ENCODE peak calls at places on chromosome 14, in seven cellular contexts. L is neuronal stem cell, Y is mesenchymal stem cell, D is mesendoderm, H is IMR-90, W is trophoblast cell, Z is H9. J is an unnamed sample.

GRCh38 chr14:104872469-104873341 is 7.6 kb downstream of the CEP170B start:
- DNase-seq in L (no peak), Y (peak), D (peak), H (peak), W (no peak), Z (peak), J (peak)

GRCh38 chr14:64040044-64040443 is 187.2 kb downstream of the SYNE2 start:
- DNase-seq in L (no peak), Y (peak), D (peak), H (peak), W (no peak), Z (no peak), J (no peak)

GRCh38 chr14:64234877-64235651 is 59.1 kb downstream of the ESR2 start:
- DNase-seq in L (no peak), Y (no peak), D (no peak), H (peak), W (peak), Z (no peak), J (no peak)

GRCh38 chr14:72457641-72458040 is 436.3 kb downstream of the DPF3 start:
- DNase-seq in L (no peak), Y (peak), D (no peak), H (peak), W (peak), Z (no peak), J (no peak)

GRCh38 chr14:98926802-98927201 is 345.2 kb downstream of the BCL11B start:
- DNase-seq in L (no peak), Y (no peak), D (no peak), H (no peak), W (no peak), Z (no peak), J (no peak)

GRCh38 chr14:67618617-67619063 is 1.1 kb upstream of the ARG2 start:
- DNase-seq in L (peak), Y (peak), D (peak), H (peak), W (peak), Z (no peak), J (no peak)

GRCh38 chr14:94995551-94995950 is 161.8 kb downstream of the DICER1 start:
- DNase-seq in L (no peak), Y (no peak), D (no peak), H (no peak), W (no peak), Z (no peak), J (no peak)

GRCh38 chr14:94562019-94562418 is 777 bp downstream of the SERPINA4 start:
- DNase-seq in L (no peak), Y (no peak), D (no peak), H (no peak), W (no peak), Z (no peak), J (no peak)

GRCh38 chr14:100859781-100860180 is 33.9 kb downstream of the MEG3 start:
- DNase-seq in L (no peak), Y (no peak), D (no peak), H (no peak), W (no peak), Z (no peak), J (no peak)

GRCh38 chr14:63928744-63929174 is 76.0 kb downstream of the SYNE2 start:
- DNase-seq in L (no peak), Y (no peak), D (peak), H (no peak), W (no peak), Z (no peak), J (no peak)

GRCh38 chr14:93137864-93138263 is 22.1 kb upstream of the ITPK1 start:
- DNase-seq in L (no peak), Y (no peak), D (no peak), H (peak), W (no peak), Z (peak), J (no peak)

GRCh38 chr14:72443256-72443655 is 450.6 kb downstream of the DPF3 start:
- DNase-seq in L (no peak), Y (no peak), D (no peak), H (peak), W (no peak), Z (no peak), J (no peak)

GRCh38 chr14:28482644-28483043 is 283.9 kb upstream of the FOXG1 start:
- DNase-seq in L (no peak), Y (no peak), D (no peak), H (no peak), W (no peak), Z (no peak), J (no peak)

GRCh38 chr14:42665083-42665482 is 1058.4 kb downstream of the LRFN5 start:
- DNase-seq in L (no peak), Y (no peak), D (peak), H (no peak), W (no peak), Z (no peak), J (no peak)

GRCh38 chr14:99075061-99075460 is 196.9 kb downstream of the BCL11B start:
- DNase-seq in L (no peak), Y (no peak), D (no peak), H (no peak), W (peak), Z (no peak), J (peak)

GRCh38 chr14:104794099-104794498 is 1.4 kb downstream of the AKT1 start:
- DNase-seq in L (no peak), Y (peak), D (peak), H (peak), W (peak), Z (peak), J (peak)

GRCh38 chr14:103259801-103260628 is 74.0 kb upstream of the EIF5 start:
- DNase-seq in L (no peak), Y (no peak), D (no peak), H (no peak), W (peak), Z (no peak), J (no peak)

GRCh38 chr14:95979339-95980042 is 59.7 kb upstream of the C14orf132 start:
- DNase-seq in L (no peak), Y (no peak), D (peak), H (no peak), W (no peak), Z (peak), J (peak)

GRCh38 chr14:104936361-104937155 is 11.9 kb downstream of the PLD4 start:
- DNase-seq in L (no peak), Y (no peak), D (no peak), H (no peak), W (no peak), Z (no peak), J (no peak)

GRCh38 chr14:41606249-41607118 is at the start of gene LRFN5:
- DNase-seq in L (peak), Y (peak), D (peak), H (peak), W (no peak), Z (peak), J (no peak)

GRCh38 chr14:95361373-95362179 is 41.9 kb upstream of the CLMN start:
- DNase-seq in L (no peak), Y (no peak), D (peak), H (no peak), W (peak), Z (peak), J (peak)

GRCh38 chr14:32761381-32761968 is 177.2 kb upstream of the NPAS3 start:
- DNase-seq in L (peak), Y (peak), D (no peak), H (no peak), W (no peak), Z (no peak), J (no peak)

GRCh38 chr14:67837011-67837624 is 17.5 kb downstream of the RAD51B start:
- DNase-seq in L (no peak), Y (peak), D (peak), H (peak), W (peak), Z (no peak), J (no peak)

GRCh38 chr14:81276699-81277069 is 55.9 kb upstream of the GTF2A1 start:
- DNase-seq in L (no peak), Y (no peak), D (no peak), H (no peak), W (no peak), Z (no peak), J (no peak)

GRCh38 chr14:81772391-81772790 is 238.7 kb upstream of the SEL1L start:
- DNase-seq in L (no peak), Y (no peak), D (no peak), H (no peak), W (no peak), Z (no peak), J (no peak)

GRCh38 chr14:32932921-32933622 is 5.6 kb upstream of the NPAS3 start:
- DNase-seq in L (peak), Y (peak), D (peak), H (no peak), W (no peak), Z (peak), J (peak)

GRCh38 chr14:67564236-67564635 is 31.1 kb downstream of the PLEKHH1 start:
- DNase-seq in L (no peak), Y (no peak), D (no peak), H (no peak), W (no peak), Z (no peak), J (no peak)

GRCh38 chr14:51458563-51458955 is 193.2 kb upstream of the FRMD6 start:
- DNase-seq in L (no peak), Y (no peak), D (no peak), H (peak), W (no peak), Z (no peak), J (no peak)

GRCh38 chr14:63394856-63395255 is 76.1 kb upstream of the GPHB5 start:
- DNase-seq in L (no peak), Y (peak), D (no peak), H (peak), W (no peak), Z (no peak), J (no peak)

GRCh38 chr14:105021656-105022275 is 883 bp upstream of the CDCA4 start:
- DNase-seq in L (no peak), Y (no peak), D (peak), H (peak), W (peak), Z (peak), J (peak)

GRCh38 chr14:91410781-91411536 is 6.7 kb downstream of the CCDC88C start:
- DNase-seq in L (no peak), Y (no peak), D (no peak), H (no peak), W (no peak), Z (no peak), J (no peak)

GRCh38 chr14:91412939-91413338 is 4.7 kb downstream of the CCDC88C start:
- DNase-seq in L (no peak), Y (no peak), D (no peak), H (no peak), W (no peak), Z (no peak), J (no peak)

GRCh38 chr14:91414475-91415342 is 2.9 kb downstream of the CCDC88C start:
- DNase-seq in L (peak), Y (no peak), D (peak), H (no peak), W (no peak), Z (no peak), J (no peak)

GRCh38 chr14:91415794-91416743 is 1.6 kb downstream of the CCDC88C start:
- DNase-seq in L (no peak), Y (no peak), D (no peak), H (no peak), W (no peak), Z (no peak), J (no peak)

DNA sequence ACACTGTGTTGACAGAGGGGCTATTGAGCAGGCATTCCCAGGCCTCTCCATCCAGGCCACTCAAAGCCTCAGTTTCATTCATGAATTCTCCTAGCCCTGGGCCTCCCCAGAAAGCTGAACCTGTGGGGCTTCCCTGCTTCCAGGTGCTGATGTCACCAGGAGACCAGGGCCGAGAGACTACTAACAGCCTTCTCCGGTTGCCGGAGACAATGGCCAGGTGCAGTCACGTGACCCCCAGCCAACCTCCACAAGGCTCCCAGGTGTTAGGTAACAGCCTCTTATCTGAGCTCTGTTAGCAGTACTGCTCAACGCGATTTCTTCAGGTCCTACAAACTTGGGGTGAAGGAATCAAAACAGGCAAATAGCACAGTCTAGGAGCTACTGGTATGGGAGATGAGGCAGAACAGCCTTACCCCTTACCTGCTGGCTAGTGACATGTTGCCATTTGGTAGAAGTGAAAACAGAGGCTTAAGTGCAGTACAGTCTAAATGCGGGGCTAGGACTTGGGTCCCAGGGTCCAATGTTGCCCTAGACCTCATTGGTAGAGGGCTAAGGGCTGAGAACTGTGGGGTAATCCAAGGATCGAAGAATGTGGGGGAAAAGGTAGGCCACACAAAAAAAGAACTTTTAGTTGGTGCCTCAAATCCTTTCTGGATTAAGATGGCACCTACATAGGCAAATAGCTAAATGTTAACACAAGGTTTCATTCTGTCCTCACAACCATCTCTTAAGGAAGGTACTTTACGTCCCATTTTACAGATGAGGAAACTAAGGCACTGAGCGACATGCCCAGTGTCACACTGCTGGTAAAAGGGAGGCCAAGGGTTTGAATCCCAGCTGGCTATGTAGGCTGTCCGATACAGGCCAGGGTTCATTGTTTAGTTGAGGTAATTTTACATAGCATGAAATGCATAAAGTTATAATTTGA is 3.8 kb downstream of the CCDC88C start:
- DNase-seq in L (no peak), Y (no peak), D (peak), H (no peak), W (no peak), Z (peak), J (peak)
- H3K4ac ChIP-seq in L (no peak), Y (no peak), D (no peak), H (no peak), W (no peak), Z (no peak), J (no peak)

GRCh38 chr14:37329189-37330001 is 131.7 kb downstream of the MIPOL1 start:
- DNase-seq in L (no peak), Y (no peak), D (no peak), H (no peak), W (no peak), Z (no peak), J (no peak)
- H3K4ac ChIP-seq in L (no peak), Y (no peak), D (no peak), H (no peak), W (no peak), Z (no peak), J (no peak)

DNA sequence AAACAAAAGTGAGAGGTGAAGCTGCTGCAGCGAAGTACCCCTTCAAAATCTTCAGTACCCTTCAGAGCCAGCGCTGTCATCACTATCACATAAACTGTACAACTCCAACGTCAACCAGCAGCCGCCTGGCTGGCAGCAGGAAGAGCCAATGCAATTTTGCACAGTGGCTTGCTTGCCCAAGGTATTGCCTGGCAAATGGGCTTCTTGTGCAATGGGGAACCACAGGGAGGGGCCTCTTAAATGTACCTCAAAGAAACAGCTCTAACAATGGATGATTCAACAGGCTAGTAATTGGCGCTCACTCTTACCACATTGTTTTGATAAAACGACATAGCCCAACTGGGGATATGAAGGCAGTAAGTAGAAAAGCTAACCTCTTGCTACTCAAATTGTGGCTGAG is 125.5 kb upstream of the HIF1A start:
- DNase-seq in L (no peak), Y (peak), D (no peak), H (peak), W (no peak), Z (no peak), J (no peak)
- H3K4ac ChIP-seq in L (no peak), Y (no peak), D (no peak), H (peak), W (peak), Z (no peak), J (no peak)

GRCh38 chr14:91371990-91372375 is 45.6 kb downstream of the CCDC88C start:
- DNase-seq in L (no peak), Y (no peak), D (no peak), H (no peak), W (no peak), Z (no peak), J (no peak)

GRCh38 chr14:91373591-91374245 is 43.9 kb downstream of the CCDC88C start:
- DNase-seq in L (no peak), Y (no peak), D (no peak), H (no peak), W (no peak), Z (no peak), J (no peak)

GRCh38 chr14:91374287-91374880 is 43.2 kb downstream of the CCDC88C start:
- DNase-seq in L (no peak), Y (no peak), D (no peak), H (no peak), W (no peak), Z (no peak), J (no peak)

GRCh38 chr14:91371011-91371989 is 46.3 kb downstream of the CCDC88C start:
- DNase-seq in L (no peak), Y (no peak), D (no peak), H (no peak), W (no peak), Z (no peak), J (no peak)

GRCh38 chr14:91372680-91373495 is 44.7 kb downstream of the CCDC88C start:
- DNase-seq in L (no peak), Y (no peak), D (no peak), H (no peak), W (no peak), Z (no peak), J (no peak)
- H3K4ac ChIP-seq in L (no peak), Y (no peak), D (no peak), H (no peak), W (no peak), Z (no peak), J (no peak)

GRCh38 chr14:52640137-52640536 is 55.2 kb downstream of the ERO1A start:
- DNase-seq in L (no peak), Y (no peak), D (no peak), H (no peak), W (no peak), Z (no peak), J (no peak)
- H3K4ac ChIP-seq in L (no peak), Y (no peak), D (no peak), H (no peak), W (no peak), Z (no peak), J (no peak)

GRCh38 chr14:74952697-74953484 is 2.5 kb downstream of the PGF start:
- DNase-seq in L (no peak), Y (no peak), D (no peak), H (no peak), W (no peak), Z (no peak), J (no peak)
- H3K4ac ChIP-seq in L (no peak), Y (peak), D (no peak), H (no peak), W (no peak), Z (no peak), J (no peak)

GRCh38 chr14:38855513-38855912 is 247.5 kb downstream of the SEC23A start:
- DNase-seq in L (no peak), Y (no peak), D (no peak), H (no peak), W (no peak), Z (no peak), J (no peak)
- H3K4ac ChIP-seq in L (no peak), Y (no peak), D (no peak), H (no peak), W (no peak), Z (no peak), J (no peak)

GRCh38 chr14:30242742-30243141 is 315.1 kb upstream of the PRKD1 start:
- DNase-seq in L (peak), Y (no peak), D (no peak), H (no peak), W (no peak), Z (no peak), J (no peak)
- H3K4ac ChIP-seq in L (no peak), Y (no peak), D (no peak), H (no peak), W (no peak), Z (no peak), J (no peak)

GRCh38 chr14:77110286-77110685 is 12.2 kb downstream of the CIPC start:
- DNase-seq in L (no peak), Y (no peak), D (no peak), H (no peak), W (peak), Z (no peak), J (no peak)
- H3K4ac ChIP-seq in L (no peak), Y (no peak), D (no peak), H (no peak), W (no peak), Z (no peak), J (no peak)

GRCh38 chr14:49303952-49304516 is 282.1 kb downstream of the RPS29 start:
- DNase-seq in L (peak), Y (peak), D (peak), H (peak), W (no peak), Z (peak), J (peak)
- H3K4ac ChIP-seq in L (no peak), Y (no peak), D (no peak), H (no peak), W (no peak), Z (no peak), J (no peak)